ENCODE peak calls at places on chromosomes 2 and 18, in eight cellular contexts. One of them, this sample, is unnamed.

GRCh38 chr18:408367-408766 is 92.1 kb downstream of the COLEC12 start:
- DNase-seq in GM12865: no peak
- DNase-seq in activated T-cell treated with anti-CD3 and anti-CD28 coated beads for 48 hours: no peak
- DNase-seq in epithelial cell of esophagus: no peak
- DNase-seq in glutamatergic neuron: no peak
- DNase-seq in stimulated activated CD4-positive, alpha-beta T cell treated with anti-CD3 and anti-CD28 coated beads, Interleukin-4, amount 100 ng/mL, for 1 hour: no peak
- DNase-seq in neuronal stem cell: no peak
- DNase-seq in HAP-1: no peak
- DNase-seq in this sample: no peak

GRCh38 chr2:240192661-240193060 is 52.2 kb upstream of the OTOS start:
- DNase-seq in GM12865: no peak
- DNase-seq in activated T-cell treated with anti-CD3 and anti-CD28 coated beads for 48 hours: no peak
- DNase-seq in epithelial cell of esophagus: no peak
- DNase-seq in glutamatergic neuron: no peak
- DNase-seq in stimulated activated CD4-positive, alpha-beta T cell treated with anti-CD3 and anti-CD28 coated beads, Interleukin-4, amount 100 ng/mL, for 1 hour: no peak
- DNase-seq in neuronal stem cell: no peak
- DNase-seq in HAP-1: no peak
- DNase-seq in this sample: no peak

GRCh38 chr18:56738184-56738583 is 87.0 kb downstream of the WDR7 start:
- DNase-seq in GM12865: no peak
- DNase-seq in activated T-cell treated with anti-CD3 and anti-CD28 coated beads for 48 hours: no peak
- DNase-seq in epithelial cell of esophagus: no peak
- DNase-seq in glutamatergic neuron: no peak
- DNase-seq in stimulated activated CD4-positive, alpha-beta T cell treated with anti-CD3 and anti-CD28 coated beads, Interleukin-4, amount 100 ng/mL, for 1 hour: no peak
- DNase-seq in neuronal stem cell: no peak
- DNase-seq in HAP-1: no peak
- DNase-seq in this sample: no peak

GRCh38 chr2:43766006-43766405 is 7.8 kb upstream of the DYNC2LI1 start:
- DNase-seq in GM12865: no peak
- DNase-seq in activated T-cell treated with anti-CD3 and anti-CD28 coated beads for 48 hours: no peak
- DNase-seq in epithelial cell of esophagus: peak; percentile 64
- DNase-seq in glutamatergic neuron: no peak
- DNase-seq in stimulated activated CD4-positive, alpha-beta T cell treated with anti-CD3 and anti-CD28 coated beads, Interleukin-4, amount 100 ng/mL, for 1 hour: no peak
- DNase-seq in neuronal stem cell: no peak
- DNase-seq in HAP-1: no peak
- DNase-seq in this sample: no peak

GRCh38 chr18:32661486-32662299 is 111.1 kb downstream of the KLHL14 start:
- DNase-seq in GM12865: no peak
- DNase-seq in activated T-cell treated with anti-CD3 and anti-CD28 coated beads for 48 hours: no peak
- DNase-seq in epithelial cell of esophagus: peak; percentile 88
- DNase-seq in glutamatergic neuron: no peak
- DNase-seq in stimulated activated CD4-positive, alpha-beta T cell treated with anti-CD3 and anti-CD28 coated beads, Interleukin-4, amount 100 ng/mL, for 1 hour: no peak
- DNase-seq in neuronal stem cell: no peak
- DNase-seq in HAP-1: no peak
- DNase-seq in this sample: no peak

GRCh38 chr2:70947556-70948184 is 12.0 kb downstream of the ATP6V1B1 start:
- DNase-seq in GM12865: no peak
- DNase-seq in activated T-cell treated with anti-CD3 and anti-CD28 coated beads for 48 hours: no peak
- DNase-seq in epithelial cell of esophagus: peak; percentile 73
- DNase-seq in glutamatergic neuron: no peak
- DNase-seq in stimulated activated CD4-positive, alpha-beta T cell treated with anti-CD3 and anti-CD28 coated beads, Interleukin-4, amount 100 ng/mL, for 1 hour: no peak
- DNase-seq in neuronal stem cell: no peak
- DNase-seq in HAP-1: no peak
- DNase-seq in this sample: no peak

GRCh38 chr2:20368706-20369105 is 18.1 kb upstream of the PUM2 start:
- DNase-seq in GM12865: no peak
- DNase-seq in activated T-cell treated with anti-CD3 and anti-CD28 coated beads for 48 hours: no peak
- DNase-seq in epithelial cell of esophagus: peak; percentile 58
- DNase-seq in glutamatergic neuron: no peak
- DNase-seq in stimulated activated CD4-positive, alpha-beta T cell treated with anti-CD3 and anti-CD28 coated beads, Interleukin-4, amount 100 ng/mL, for 1 hour: no peak
- DNase-seq in neuronal stem cell: no peak
- DNase-seq in HAP-1: no peak
- DNase-seq in this sample: no peak

GRCh38 chr2:154978244-154978643 is 279.7 kb downstream of the KCNJ3 start:
- DNase-seq in GM12865: no peak
- DNase-seq in activated T-cell treated with anti-CD3 and anti-CD28 coated beads for 48 hours: no peak
- DNase-seq in epithelial cell of esophagus: no peak
- DNase-seq in glutamatergic neuron: no peak
- DNase-seq in stimulated activated CD4-positive, alpha-beta T cell treated with anti-CD3 and anti-CD28 coated beads, Interleukin-4, amount 100 ng/mL, for 1 hour: no peak
- DNase-seq in neuronal stem cell: no peak
- DNase-seq in HAP-1: no peak
- DNase-seq in this sample: no peak

GRCh38 chr18:57959278-57959677 is 84.7 kb upstream of the NEDD4L start:
- DNase-seq in GM12865: peak; percentile 59
- DNase-seq in activated T-cell treated with anti-CD3 and anti-CD28 coated beads for 48 hours: no peak
- DNase-seq in epithelial cell of esophagus: peak; percentile 91
- DNase-seq in glutamatergic neuron: no peak
- DNase-seq in stimulated activated CD4-positive, alpha-beta T cell treated with anti-CD3 and anti-CD28 coated beads, Interleukin-4, amount 100 ng/mL, for 1 hour: no peak
- DNase-seq in neuronal stem cell: peak; percentile 17
- DNase-seq in HAP-1: peak; percentile 24
- DNase-seq in this sample: peak; percentile 9

GRCh38 chr18:36412778-36413177 is 115.3 kb downstream of the FHOD3 start:
- DNase-seq in GM12865: peak; percentile 69
- DNase-seq in activated T-cell treated with anti-CD3 and anti-CD28 coated beads for 48 hours: no peak
- DNase-seq in epithelial cell of esophagus: peak; percentile 63
- DNase-seq in glutamatergic neuron: no peak
- DNase-seq in stimulated activated CD4-positive, alpha-beta T cell treated with anti-CD3 and anti-CD28 coated beads, Interleukin-4, amount 100 ng/mL, for 1 hour: no peak
- DNase-seq in neuronal stem cell: no peak
- DNase-seq in HAP-1: no peak
- DNase-seq in this sample: no peak

GRCh38 chr2:218883491-218884490 is 3.1 kb downstream of the WNT10A start:
- DNase-seq in GM12865: no peak
- DNase-seq in activated T-cell treated with anti-CD3 and anti-CD28 coated beads for 48 hours: no peak
- DNase-seq in epithelial cell of esophagus: peak; percentile 77
- DNase-seq in glutamatergic neuron: no peak
- DNase-seq in stimulated activated CD4-positive, alpha-beta T cell treated with anti-CD3 and anti-CD28 coated beads, Interleukin-4, amount 100 ng/mL, for 1 hour: peak; percentile 58
- DNase-seq in neuronal stem cell: no peak
- DNase-seq in HAP-1: no peak
- DNase-seq in this sample: no peak

GRCh38 chr2:178427458-178427857 is 23.5 kb downstream of the PRKRA start:
- DNase-seq in GM12865: no peak
- DNase-seq in activated T-cell treated with anti-CD3 and anti-CD28 coated beads for 48 hours: no peak
- DNase-seq in epithelial cell of esophagus: no peak
- DNase-seq in glutamatergic neuron: no peak
- DNase-seq in stimulated activated CD4-positive, alpha-beta T cell treated with anti-CD3 and anti-CD28 coated beads, Interleukin-4, amount 100 ng/mL, for 1 hour: no peak
- DNase-seq in neuronal stem cell: no peak
- DNase-seq in HAP-1: no peak
- DNase-seq in this sample: no peak

GRCh38 chr2:108921096-108922030 is 67.7 kb downstream of the EDAR start:
- DNase-seq in GM12865: no peak
- DNase-seq in activated T-cell treated with anti-CD3 and anti-CD28 coated beads for 48 hours: no peak
- DNase-seq in epithelial cell of esophagus: no peak
- DNase-seq in glutamatergic neuron: no peak
- DNase-seq in stimulated activated CD4-positive, alpha-beta T cell treated with anti-CD3 and anti-CD28 coated beads, Interleukin-4, amount 100 ng/mL, for 1 hour: no peak
- DNase-seq in neuronal stem cell: no peak
- DNase-seq in HAP-1: no peak
- DNase-seq in this sample: no peak

GRCh38 chr18:34729264-34729663 is 19.2 kb downstream of the DTNA start:
- DNase-seq in GM12865: peak; percentile 45
- DNase-seq in activated T-cell treated with anti-CD3 and anti-CD28 coated beads for 48 hours: no peak
- DNase-seq in epithelial cell of esophagus: peak; percentile 65
- DNase-seq in glutamatergic neuron: no peak
- DNase-seq in stimulated activated CD4-positive, alpha-beta T cell treated with anti-CD3 and anti-CD28 coated beads, Interleukin-4, amount 100 ng/mL, for 1 hour: no peak
- DNase-seq in neuronal stem cell: no peak
- DNase-seq in HAP-1: peak; percentile 57
- DNase-seq in this sample: peak; percentile 30

GRCh38 chr2:127219716-127220090 is 396 bp downstream of the CYP27C1 start:
- DNase-seq in GM12865: no peak
- DNase-seq in activated T-cell treated with anti-CD3 and anti-CD28 coated beads for 48 hours: no peak
- DNase-seq in epithelial cell of esophagus: peak; percentile 46
- DNase-seq in glutamatergic neuron: peak; percentile 59
- DNase-seq in stimulated activated CD4-positive, alpha-beta T cell treated with anti-CD3 and anti-CD28 coated beads, Interleukin-4, amount 100 ng/mL, for 1 hour: peak; percentile 11
- DNase-seq in neuronal stem cell: peak; percentile 45
- DNase-seq in HAP-1: no peak
- DNase-seq in this sample: no peak